ENCODE peak calls at places on chromosomes 5 and 9, in ten cellular contexts. One of them, this sample, is unnamed.

GRCh38 chr9:117927354-117927753 is 223.2 kb downstream of the TLR4 start:
- ATAC-seq in gastrocnemius medialis: no peak
- ATAC-seq in gastroesophageal sphincter: no peak
- ATAC-seq in left ventricle myocardium superior: no peak
- ATAC-seq in A549: no peak
- ATAC-seq in right lobe of liver: no peak
- ATAC-seq in activated naive CD4-positive, alpha-beta T cell treated with anti-CD3 and anti-CD28 coated beads, Interleukin-2, amount 50 U/mL, for 72 hours: no peak
- ATAC-seq in activated CD8-positive, alpha-beta T cell treated with anti-CD3 and anti-CD28 coated beads, Interleukin-2, amount 10 ng/mL, durations not matched to agents 7 days and 5 days: no peak
- ATAC-seq in left cardiac atrium: no peak
- ATAC-seq in effector memory CD8-positive, alpha-beta T cell: no peak
- ATAC-seq in this sample: no peak

GRCh38 chr9:69474821-69475220 is 149.8 kb downstream of the ENTREP1 start:
- ATAC-seq in gastroesophageal sphincter: no peak
- ATAC-seq in activated naive CD4-positive, alpha-beta T cell treated with anti-CD3 and anti-CD28 coated beads, Interleukin-2, amount 50 U/mL, for 72 hours: peak; percentile 76
- ATAC-seq in effector memory CD8-positive, alpha-beta T cell: peak; percentile 83
- ATAC-seq in gastrocnemius medialis: no peak
- ATAC-seq in activated CD8-positive, alpha-beta T cell treated with anti-CD3 and anti-CD28 coated beads, Interleukin-2, amount 10 ng/mL, durations not matched to agents 7 days and 5 days: no peak
- ATAC-seq in left cardiac atrium: peak; percentile 47
- ATAC-seq in A549: no peak
- ATAC-seq in right lobe of liver: no peak
- ATAC-seq in left ventricle myocardium superior: no peak
- ATAC-seq in this sample: peak; percentile 83

GRCh38 chr9:127568618-127568970 is 43.5 kb upstream of the STXBP1 start:
- ATAC-seq in right lobe of liver: no peak
- ATAC-seq in gastroesophageal sphincter: peak; percentile 6
- ATAC-seq in left ventricle myocardium superior: peak; percentile 0
- ATAC-seq in activated naive CD4-positive, alpha-beta T cell treated with anti-CD3 and anti-CD28 coated beads, Interleukin-2, amount 50 U/mL, for 72 hours: peak; percentile 6
- ATAC-seq in A549: peak; percentile 17
- ATAC-seq in left cardiac atrium: peak; percentile 1
- ATAC-seq in activated CD8-positive, alpha-beta T cell treated with anti-CD3 and anti-CD28 coated beads, Interleukin-2, amount 10 ng/mL, durations not matched to agents 7 days and 5 days: peak; percentile 2
- ATAC-seq in effector memory CD8-positive, alpha-beta T cell: peak; percentile 28
- ATAC-seq in gastrocnemius medialis: peak; percentile 37
- ATAC-seq in this sample: peak; percentile 4

GRCh38 chr9:132986586-132986985 is 8.1 kb downstream of the GFI1B start:
- ATAC-seq in right lobe of liver: no peak
- ATAC-seq in gastroesophageal sphincter: no peak
- ATAC-seq in left cardiac atrium: peak; percentile 58
- ATAC-seq in A549: peak; percentile 52
- ATAC-seq in gastrocnemius medialis: peak; percentile 26
- ATAC-seq in left ventricle myocardium superior: peak; percentile 49
- ATAC-seq in activated naive CD4-positive, alpha-beta T cell treated with anti-CD3 and anti-CD28 coated beads, Interleukin-2, amount 50 U/mL, for 72 hours: no peak
- ATAC-seq in effector memory CD8-positive, alpha-beta T cell: no peak
- ATAC-seq in activated CD8-positive, alpha-beta T cell treated with anti-CD3 and anti-CD28 coated beads, Interleukin-2, amount 10 ng/mL, durations not matched to agents 7 days and 5 days: no peak
- ATAC-seq in this sample: no peak

GRCh38 chr5:141597394-141597793 is 21.4 kb downstream of the DIAPH1 start:
- ATAC-seq in gastrocnemius medialis: peak; percentile 19
- ATAC-seq in effector memory CD8-positive, alpha-beta T cell: no peak
- ATAC-seq in A549: no peak
- ATAC-seq in activated naive CD4-positive, alpha-beta T cell treated with anti-CD3 and anti-CD28 coated beads, Interleukin-2, amount 50 U/mL, for 72 hours: no peak
- ATAC-seq in gastroesophageal sphincter: no peak
- ATAC-seq in left ventricle myocardium superior: no peak
- ATAC-seq in right lobe of liver: no peak
- ATAC-seq in activated CD8-positive, alpha-beta T cell treated with anti-CD3 and anti-CD28 coated beads, Interleukin-2, amount 10 ng/mL, durations not matched to agents 7 days and 5 days: peak; percentile 9
- ATAC-seq in left cardiac atrium: no peak
- ATAC-seq in this sample: no peak

GRCh38 chr5:111115229-111115628 is 23.1 kb downstream of the WDR36 start:
- ATAC-seq in effector memory CD8-positive, alpha-beta T cell: no peak
- ATAC-seq in right lobe of liver: no peak
- ATAC-seq in gastrocnemius medialis: no peak
- ATAC-seq in left cardiac atrium: no peak
- ATAC-seq in gastroesophageal sphincter: no peak
- ATAC-seq in left ventricle myocardium superior: no peak
- ATAC-seq in activated CD8-positive, alpha-beta T cell treated with anti-CD3 and anti-CD28 coated beads, Interleukin-2, amount 10 ng/mL, durations not matched to agents 7 days and 5 days: no peak
- ATAC-seq in A549: no peak
- ATAC-seq in activated naive CD4-positive, alpha-beta T cell treated with anti-CD3 and anti-CD28 coated beads, Interleukin-2, amount 50 U/mL, for 72 hours: no peak
- ATAC-seq in this sample: no peak

GRCh38 chr5:89397096-89397495 is 514.1 kb upstream of the MEF2C start:
- ATAC-seq in activated naive CD4-positive, alpha-beta T cell treated with anti-CD3 and anti-CD28 coated beads, Interleukin-2, amount 50 U/mL, for 72 hours: no peak
- ATAC-seq in gastroesophageal sphincter: no peak
- ATAC-seq in effector memory CD8-positive, alpha-beta T cell: no peak
- ATAC-seq in left ventricle myocardium superior: no peak
- ATAC-seq in gastrocnemius medialis: no peak
- ATAC-seq in right lobe of liver: no peak
- ATAC-seq in activated CD8-positive, alpha-beta T cell treated with anti-CD3 and anti-CD28 coated beads, Interleukin-2, amount 10 ng/mL, durations not matched to agents 7 days and 5 days: no peak
- ATAC-seq in left cardiac atrium: peak; percentile 61
- ATAC-seq in A549: no peak
- ATAC-seq in this sample: no peak

GRCh38 chr5:153974131-153974812 is 64.4 kb downstream of the FAM114A2 start:
- ATAC-seq in left ventricle myocardium superior: peak; percentile 45
- ATAC-seq in A549: peak; percentile 87
- ATAC-seq in gastroesophageal sphincter: peak; percentile 48
- ATAC-seq in activated CD8-positive, alpha-beta T cell treated with anti-CD3 and anti-CD28 coated beads, Interleukin-2, amount 10 ng/mL, durations not matched to agents 7 days and 5 days: peak; percentile 69
- ATAC-seq in left cardiac atrium: peak; percentile 56
- ATAC-seq in effector memory CD8-positive, alpha-beta T cell: peak; percentile 59
- ATAC-seq in gastrocnemius medialis: no peak
- ATAC-seq in activated naive CD4-positive, alpha-beta T cell treated with anti-CD3 and anti-CD28 coated beads, Interleukin-2, amount 50 U/mL, for 72 hours: peak; percentile 60
- ATAC-seq in right lobe of liver: no peak
- ATAC-seq in this sample: peak; percentile 39

GRCh38 chr5:72624641-72625236 is 117.5 kb upstream of the ZNF366 start:
- ATAC-seq in A549: no peak
- ATAC-seq in left cardiac atrium: peak; percentile 75
- ATAC-seq in effector memory CD8-positive, alpha-beta T cell: no peak
- ATAC-seq in activated naive CD4-positive, alpha-beta T cell treated with anti-CD3 and anti-CD28 coated beads, Interleukin-2, amount 50 U/mL, for 72 hours: no peak
- ATAC-seq in right lobe of liver: no peak
- ATAC-seq in gastrocnemius medialis: peak; percentile 69
- ATAC-seq in left ventricle myocardium superior: peak; percentile 74
- ATAC-seq in activated CD8-positive, alpha-beta T cell treated with anti-CD3 and anti-CD28 coated beads, Interleukin-2, amount 10 ng/mL, durations not matched to agents 7 days and 5 days: no peak
- ATAC-seq in gastroesophageal sphincter: no peak
- ATAC-seq in this sample: no peak

GRCh38 chr9:101219030-101219429 is 165.8 kb downstream of the BAAT start:
- ATAC-seq in gastroesophageal sphincter: no peak
- ATAC-seq in effector memory CD8-positive, alpha-beta T cell: no peak
- ATAC-seq in activated CD8-positive, alpha-beta T cell treated with anti-CD3 and anti-CD28 coated beads, Interleukin-2, amount 10 ng/mL, durations not matched to agents 7 days and 5 days: no peak
- ATAC-seq in gastrocnemius medialis: no peak
- ATAC-seq in activated naive CD4-positive, alpha-beta T cell treated with anti-CD3 and anti-CD28 coated beads, Interleukin-2, amount 50 U/mL, for 72 hours: no peak
- ATAC-seq in right lobe of liver: no peak
- ATAC-seq in left cardiac atrium: no peak
- ATAC-seq in left ventricle myocardium superior: no peak
- ATAC-seq in A549: no peak
- ATAC-seq in this sample: no peak

GRCh38 chr5:154276236-154276792 is 85.8 kb downstream of the GALNT10 start:
- ATAC-seq in right lobe of liver: no peak
- ATAC-seq in activated naive CD4-positive, alpha-beta T cell treated with anti-CD3 and anti-CD28 coated beads, Interleukin-2, amount 50 U/mL, for 72 hours: peak; percentile 61
- ATAC-seq in A549: no peak
- ATAC-seq in gastroesophageal sphincter: no peak
- ATAC-seq in gastrocnemius medialis: no peak
- ATAC-seq in activated CD8-positive, alpha-beta T cell treated with anti-CD3 and anti-CD28 coated beads, Interleukin-2, amount 10 ng/mL, durations not matched to agents 7 days and 5 days: no peak
- ATAC-seq in left cardiac atrium: no peak
- ATAC-seq in effector memory CD8-positive, alpha-beta T cell: no peak
- ATAC-seq in left ventricle myocardium superior: no peak
- ATAC-seq in this sample: peak; percentile 31

GRCh38 chr5:90510438-90510837 is 18.9 kb downstream of the LYSMD3 start:
- ATAC-seq in left cardiac atrium: no peak
- ATAC-seq in effector memory CD8-positive, alpha-beta T cell: no peak
- ATAC-seq in gastrocnemius medialis: no peak
- ATAC-seq in activated naive CD4-positive, alpha-beta T cell treated with anti-CD3 and anti-CD28 coated beads, Interleukin-2, amount 50 U/mL, for 72 hours: no peak
- ATAC-seq in A549: no peak
- ATAC-seq in activated CD8-positive, alpha-beta T cell treated with anti-CD3 and anti-CD28 coated beads, Interleukin-2, amount 10 ng/mL, durations not matched to agents 7 days and 5 days: no peak
- ATAC-seq in right lobe of liver: no peak
- ATAC-seq in left ventricle myocardium superior: no peak
- ATAC-seq in gastroesophageal sphincter: no peak
- ATAC-seq in this sample: no peak

GRCh38 chr9:68515304-68516017 is 25.2 kb downstream of the TMEM252 start:
- ATAC-seq in gastroesophageal sphincter: peak; percentile 96
- ATAC-seq in right lobe of liver: peak; percentile 88
- ATAC-seq in activated CD8-positive, alpha-beta T cell treated with anti-CD3 and anti-CD28 coated beads, Interleukin-2, amount 10 ng/mL, durations not matched to agents 7 days and 5 days: no peak
- ATAC-seq in A549: peak; percentile 30
- ATAC-seq in effector memory CD8-positive, alpha-beta T cell: no peak
- ATAC-seq in left ventricle myocardium superior: peak; percentile 54
- ATAC-seq in gastrocnemius medialis: peak; percentile 100
- ATAC-seq in activated naive CD4-positive, alpha-beta T cell treated with anti-CD3 and anti-CD28 coated beads, Interleukin-2, amount 50 U/mL, for 72 hours: no peak
- ATAC-seq in left cardiac atrium: peak; percentile 57
- ATAC-seq in this sample: no peak

GRCh38 chr5:34039398-34040157 is 3.4 kb downstream of the C1QTNF3 start:
- ATAC-seq in effector memory CD8-positive, alpha-beta T cell: no peak
- ATAC-seq in gastrocnemius medialis: no peak
- ATAC-seq in gastroesophageal sphincter: no peak
- ATAC-seq in right lobe of liver: peak; percentile 67
- ATAC-seq in activated CD8-positive, alpha-beta T cell treated with anti-CD3 and anti-CD28 coated beads, Interleukin-2, amount 10 ng/mL, durations not matched to agents 7 days and 5 days: no peak
- ATAC-seq in A549: no peak
- ATAC-seq in left cardiac atrium: no peak
- ATAC-seq in left ventricle myocardium superior: no peak
- ATAC-seq in activated naive CD4-positive, alpha-beta T cell treated with anti-CD3 and anti-CD28 coated beads, Interleukin-2, amount 50 U/mL, for 72 hours: no peak
- ATAC-seq in this sample: no peak

GRCh38 chr9:112065781-112066606 is 109.1 kb downstream of the SUSD1 start:
- ATAC-seq in left ventricle myocardium superior: no peak
- ATAC-seq in activated CD8-positive, alpha-beta T cell treated with anti-CD3 and anti-CD28 coated beads, Interleukin-2, amount 10 ng/mL, durations not matched to agents 7 days and 5 days: no peak
- ATAC-seq in gastroesophageal sphincter: peak; percentile 50
- ATAC-seq in left cardiac atrium: no peak
- ATAC-seq in activated naive CD4-positive, alpha-beta T cell treated with anti-CD3 and anti-CD28 coated beads, Interleukin-2, amount 50 U/mL, for 72 hours: no peak
- ATAC-seq in A549: peak; percentile 69
- ATAC-seq in gastrocnemius medialis: peak; percentile 27
- ATAC-seq in right lobe of liver: peak; percentile 78
- ATAC-seq in effector memory CD8-positive, alpha-beta T cell: no peak
- ATAC-seq in this sample: no peak

GRCh38 chr5:62111428-62111827 is 194.6 kb upstream of the KIF2A start:
- ATAC-seq in activated naive CD4-positive, alpha-beta T cell treated with anti-CD3 and anti-CD28 coated beads, Interleukin-2, amount 50 U/mL, for 72 hours: peak; percentile 93
- ATAC-seq in effector memory CD8-positive, alpha-beta T cell: no peak
- ATAC-seq in right lobe of liver: no peak
- ATAC-seq in activated CD8-positive, alpha-beta T cell treated with anti-CD3 and anti-CD28 coated beads, Interleukin-2, amount 10 ng/mL, durations not matched to agents 7 days and 5 days: no peak
- ATAC-seq in A549: no peak
- ATAC-seq in gastroesophageal sphincter: no peak
- ATAC-seq in gastrocnemius medialis: no peak
- ATAC-seq in left ventricle myocardium superior: no peak
- ATAC-seq in left cardiac atrium: no peak
- ATAC-seq in this sample: peak; percentile 75

GRCh38 chr5:180343846-180344327 is 9.2 kb downstream of the GFPT2 start:
- ATAC-seq in left cardiac atrium: peak; percentile 36
- ATAC-seq in effector memory CD8-positive, alpha-beta T cell: no peak
- ATAC-seq in right lobe of liver: no peak
- ATAC-seq in gastrocnemius medialis: peak; percentile 33
- ATAC-seq in gastroesophageal sphincter: peak; percentile 35
- ATAC-seq in activated naive CD4-positive, alpha-beta T cell treated with anti-CD3 and anti-CD28 coated beads, Interleukin-2, amount 50 U/mL, for 72 hours: no peak
- ATAC-seq in activated CD8-positive, alpha-beta T cell treated with anti-CD3 and anti-CD28 coated beads, Interleukin-2, amount 10 ng/mL, durations not matched to agents 7 days and 5 days: no peak
- ATAC-seq in left ventricle myocardium superior: peak; percentile 61
- ATAC-seq in A549: peak; percentile 54
- ATAC-seq in this sample: no peak

GRCh38 chr5:32298056-32298420 is 14.7 kb downstream of the MTMR12 start:
- ATAC-seq in left cardiac atrium: peak; percentile 7
- ATAC-seq in activated naive CD4-positive, alpha-beta T cell treated with anti-CD3 and anti-CD28 coated beads, Interleukin-2, amount 50 U/mL, for 72 hours: peak; percentile 68
- ATAC-seq in left ventricle myocardium superior: no peak
- ATAC-seq in effector memory CD8-positive, alpha-beta T cell: peak; percentile 45
- ATAC-seq in gastrocnemius medialis: no peak
- ATAC-seq in gastroesophageal sphincter: no peak
- ATAC-seq in A549: no peak
- ATAC-seq in activated CD8-positive, alpha-beta T cell treated with anti-CD3 and anti-CD28 coated beads, Interleukin-2, amount 10 ng/mL, durations not matched to agents 7 days and 5 days: peak; percentile 73
- ATAC-seq in right lobe of liver: no peak
- ATAC-seq in this sample: peak; percentile 79

GRCh38 chr5:159345336-159345735 is 15.0 kb upstream of the IL12B start:
- ATAC-seq in activated CD8-positive, alpha-beta T cell treated with anti-CD3 and anti-CD28 coated beads, Interleukin-2, amount 10 ng/mL, durations not matched to agents 7 days and 5 days: no peak
- ATAC-seq in gastroesophageal sphincter: peak; percentile 69
- ATAC-seq in left cardiac atrium: peak; percentile 66
- ATAC-seq in left ventricle myocardium superior: peak; percentile 56
- ATAC-seq in A549: no peak
- ATAC-seq in activated naive CD4-positive, alpha-beta T cell treated with anti-CD3 and anti-CD28 coated beads, Interleukin-2, amount 50 U/mL, for 72 hours: no peak
- ATAC-seq in effector memory CD8-positive, alpha-beta T cell: no peak
- ATAC-seq in gastrocnemius medialis: peak; percentile 47
- ATAC-seq in right lobe of liver: peak; percentile 40
- ATAC-seq in this sample: no peak

GRCh38 chr9:89078860-89079259 is 87.6 kb downstream of the S1PR3 start:
- ATAC-seq in activated naive CD4-positive, alpha-beta T cell treated with anti-CD3 and anti-CD28 coated beads, Interleukin-2, amount 50 U/mL, for 72 hours: no peak
- ATAC-seq in effector memory CD8-positive, alpha-beta T cell: no peak
- ATAC-seq in gastrocnemius medialis: no peak
- ATAC-seq in gastroesophageal sphincter: peak; percentile 71
- ATAC-seq in activated CD8-positive, alpha-beta T cell treated with anti-CD3 and anti-CD28 coated beads, Interleukin-2, amount 10 ng/mL, durations not matched to agents 7 days and 5 days: no peak
- ATAC-seq in right lobe of liver: no peak
- ATAC-seq in left ventricle myocardium superior: peak; percentile 70
- ATAC-seq in left cardiac atrium: peak; percentile 81
- ATAC-seq in A549: no peak
- ATAC-seq in this sample: no peak

GRCh38 chr5:132293066-132293991 is 865 bp upstream of the SLC22A4 start:
- ATAC-seq in A549: peak; percentile 74
- ATAC-seq in left ventricle myocardium superior: peak; percentile 79
- ATAC-seq in right lobe of liver: peak; percentile 77
- ATAC-seq in left cardiac atrium: peak; percentile 81
- ATAC-seq in activated naive CD4-positive, alpha-beta T cell treated with anti-CD3 and anti-CD28 coated beads, Interleukin-2, amount 50 U/mL, for 72 hours: peak; percentile 54
- ATAC-seq in gastroesophageal sphincter: peak; percentile 79
- ATAC-seq in effector memory CD8-positive, alpha-beta T cell: peak; percentile 53
- ATAC-seq in activated CD8-positive, alpha-beta T cell treated with anti-CD3 and anti-CD28 coated beads, Interleukin-2, amount 10 ng/mL, durations not matched to agents 7 days and 5 days: peak; percentile 50
- ATAC-seq in gastrocnemius medialis: peak; percentile 75
- ATAC-seq in this sample: peak; percentile 55

GRCh38 chr5:52822437-52822836 is 34.7 kb downstream of the ITGA1 start:
- ATAC-seq in effector memory CD8-positive, alpha-beta T cell: no peak
- ATAC-seq in right lobe of liver: peak; percentile 93
- ATAC-seq in activated CD8-positive, alpha-beta T cell treated with anti-CD3 and anti-CD28 coated beads, Interleukin-2, amount 10 ng/mL, durations not matched to agents 7 days and 5 days: no peak
- ATAC-seq in left ventricle myocardium superior: peak; percentile 99
- ATAC-seq in gastrocnemius medialis: peak; percentile 52
- ATAC-seq in activated naive CD4-positive, alpha-beta T cell treated with anti-CD3 and anti-CD28 coated beads, Interleukin-2, amount 50 U/mL, for 72 hours: no peak
- ATAC-seq in A549: no peak
- ATAC-seq in left cardiac atrium: peak; percentile 95
- ATAC-seq in gastroesophageal sphincter: peak; percentile 66
- ATAC-seq in this sample: no peak

GRCh38 chr9:36893148-36893547 is 140.9 kb downstream of the PAX5 start:
- ATAC-seq in left cardiac atrium: no peak
- ATAC-seq in activated CD8-positive, alpha-beta T cell treated with anti-CD3 and anti-CD28 coated beads, Interleukin-2, amount 10 ng/mL, durations not matched to agents 7 days and 5 days: no peak
- ATAC-seq in gastrocnemius medialis: peak; percentile 52
- ATAC-seq in gastroesophageal sphincter: no peak
- ATAC-seq in effector memory CD8-positive, alpha-beta T cell: no peak
- ATAC-seq in A549: no peak
- ATAC-seq in right lobe of liver: no peak
- ATAC-seq in left ventricle myocardium superior: no peak
- ATAC-seq in activated naive CD4-positive, alpha-beta T cell treated with anti-CD3 and anti-CD28 coated beads, Interleukin-2, amount 50 U/mL, for 72 hours: no peak
- ATAC-seq in this sample: no peak

GRCh38 chr9:70413427-70413797 is 1.0 kb downstream of the KLF9 start:
- ATAC-seq in activated CD8-positive, alpha-beta T cell treated with anti-CD3 and anti-CD28 coated beads, Interleukin-2, amount 10 ng/mL, durations not matched to agents 7 days and 5 days: peak; percentile 28
- ATAC-seq in activated naive CD4-positive, alpha-beta T cell treated with anti-CD3 and anti-CD28 coated beads, Interleukin-2, amount 50 U/mL, for 72 hours: peak; percentile 46
- ATAC-seq in right lobe of liver: no peak
- ATAC-seq in left ventricle myocardium superior: peak; percentile 8
- ATAC-seq in gastroesophageal sphincter: peak; percentile 5
- ATAC-seq in gastrocnemius medialis: peak; percentile 2
- ATAC-seq in effector memory CD8-positive, alpha-beta T cell: peak; percentile 44
- ATAC-seq in left cardiac atrium: peak; percentile 12
- ATAC-seq in A549: no peak
- ATAC-seq in this sample: peak; percentile 20